ENCODE peak calls at places on chromosomes 3 and 15, in six cellular contexts. C is thoracic aorta; D is stomach; Z is sigmoid colon; I is neuronal stem cell; G is CD4-positive, CD25-positive, alpha-beta regulatory T cell. P is an unnamed sample.

GRCh38 chr3:190591080-190591479 is 77.2 kb downstream of the IL1RAP start:
- DNase-seq in G (no peak), C (no peak), Z (no peak), D (no peak), I (no peak), P (no peak)

GRCh38 chr3:28317438-28318022 is 31.0 kb upstream of the ZCWPW2 start:
- DNase-seq in I (peak; percentile 9), C (no peak), D (no peak), G (peak; percentile 47), Z (no peak), P (no peak)

GRCh38 chr3:181901626-181902025 is 189.9 kb downstream of the SOX2 start:
- DNase-seq in C (no peak), D (no peak), G (no peak), I (no peak), Z (no peak), P (no peak)

GRCh38 chr15:73936181-73936580 is 9.9 kb downstream of the LOXL1 start:
- DNase-seq in D (no peak), C (no peak), G (no peak), I (no peak), Z (no peak), P (no peak)

GRCh38 chr3:184284696-184285095 is 8.9 kb downstream of the ECE2 start:
- DNase-seq in C (no peak), G (no peak), I (peak; percentile 41), Z (no peak), D (peak; percentile 34), P (no peak)

GRCh38 chr3:87206635-87207034 is 20.5 kb upstream of the CHMP2B start:
- DNase-seq in G (no peak), I (no peak), D (no peak), Z (no peak), C (no peak), P (no peak)

GRCh38 chr3:16122155-16122554 is 52.3 kb upstream of the GALNT15 start:
- DNase-seq in D (no peak), G (no peak), C (no peak), I (no peak), Z (no peak), P (no peak)

GRCh38 chr15:60804986-60805949 is 326.3 kb upstream of the ICE2 start:
- DNase-seq in D (no peak), G (no peak), Z (no peak), I (no peak), C (peak; percentile 44), P (no peak)

GRCh38 chr15:69319384-69320375 is 21.0 kb downstream of the PAQR5 start:
- DNase-seq in D (no peak), I (no peak), Z (no peak), G (no peak), C (no peak), P (no peak)

GRCh38 chr3:71130516-71131384 is 452.8 kb downstream of the FOXP1 start:
- DNase-seq in Z (peak; percentile 86), C (no peak), G (peak; percentile 80), D (peak; percentile 71), I (no peak), P (peak; percentile 48)

GRCh38 chr15:67165653-67166260 is 88.7 kb downstream of the AAGAB start:
- DNase-seq in D (no peak), C (no peak), Z (peak; percentile 52), G (no peak), I (no peak), P (no peak)

GRCh38 chr15:72421484-72421883 is 23.4 kb downstream of the TMEM202 start:
- DNase-seq in D (no peak), C (no peak), Z (no peak), G (no peak), I (no peak), P (no peak)

GRCh38 chr15:90035095-90035834 is 34.1 kb downstream of the ZNF710 start:
- DNase-seq in G (no peak), C (no peak), I (no peak), Z (peak; percentile 75), D (peak; percentile 83), P (peak; percentile 49)

GRCh38 chr3:180063783-180064182 is 27.0 kb upstream of the PEX5L start:
- DNase-seq in C (no peak), D (no peak), I (no peak), G (no peak), Z (no peak), P (no peak)
- H3K27me3 ChIP-seq in C (no peaks in the 10 kb centered on the region), D (no peaks in the 10 kb centered on the region), I (no peaks in the 10 kb centered on the region), G (no peaks in the 10 kb centered on the region), Z (no peaks in the 10 kb centered on the region), P (no peaks in the 10 kb centered on the region)

GRCh38 chr15:29088666-29089065 is 181.0 kb downstream of the NSMCE3 start:
- DNase-seq in Z (peak; percentile 26), G (no peak), I (no peak), C (no peak), D (no peak), P (no peak)
- H3K9me3 ChIP-seq in Z (no peaks in the 10 kb centered on the region), G (no peaks in the 10 kb centered on the region), I (peaks cover 9% of the 10 kb centered on the region), C (no peaks in the 10 kb centered on the region), D (peaks cover 3% of the 10 kb centered on the region), P (no peaks in the 10 kb centered on the region)

GRCh38 chr15:45589296-45589695 is 2.1 kb downstream of the BLOC1S6 start:
- DNase-seq in D (no peak), G (no peak), I (no peak), Z (no peak), C (no peak), P (no peak)

GRCh38 chr15:45588199-45588910 is 1.2 kb downstream of the BLOC1S6 start:
- DNase-seq in D (no peak), Z (no peak), C (no peak), I (no peak), G (no peak), P (no peak)

GRCh38 chr15:45587861-45588170 is 637 bp downstream of the BLOC1S6 start:
- DNase-seq in Z (no peak), C (no peak), G (no peak), D (no peak), I (no peak), P (no peak)

GRCh38 chr15:45585069-45585468 is 2.1 kb upstream of the BLOC1S6 start:
- DNase-seq in C (no peak), Z (no peak), G (no peak), D (no peak), I (no peak), P (no peak)

DNA sequence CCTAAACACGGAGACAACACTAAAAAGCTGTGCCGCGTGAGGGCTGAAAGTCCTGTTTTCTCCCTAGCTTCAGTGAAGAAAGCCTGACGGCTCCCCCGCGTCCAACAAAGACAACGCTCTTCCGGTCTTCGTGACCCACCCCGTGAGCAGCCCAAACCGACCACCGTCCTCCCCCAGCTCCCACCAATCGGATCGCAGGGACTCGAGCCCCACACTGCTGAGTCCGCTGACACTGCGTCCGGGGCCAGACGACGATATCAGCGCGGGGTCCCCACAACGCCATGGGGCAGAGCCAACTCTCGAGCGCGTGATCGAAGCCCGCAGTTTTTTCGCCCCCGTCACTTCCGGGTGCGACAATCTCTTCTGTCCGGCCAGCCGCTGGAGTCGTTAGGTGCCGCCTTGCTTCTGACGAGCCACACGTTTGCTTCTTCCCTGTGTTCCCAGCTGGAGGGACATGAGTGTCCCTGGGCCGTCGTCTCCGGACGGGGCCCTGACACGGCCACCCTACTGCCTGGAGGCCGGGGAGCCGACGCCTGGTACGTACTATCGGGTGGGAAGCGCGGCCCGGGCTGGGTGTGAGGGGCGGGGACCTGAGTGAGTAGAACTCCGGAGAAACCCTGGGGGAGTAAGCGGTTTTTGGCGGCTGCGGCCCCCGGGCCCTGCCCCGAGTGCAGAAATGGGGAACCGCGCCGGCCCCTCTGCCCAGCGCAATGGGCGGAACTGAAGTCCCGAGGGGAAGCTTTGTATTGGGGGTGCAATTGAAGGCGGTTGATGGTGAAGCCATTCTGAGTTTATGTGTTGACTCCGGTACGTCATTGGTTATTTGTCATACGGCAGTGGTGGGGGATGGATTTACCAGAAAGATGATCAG is at the start of gene BLOC1S6:
- DNase-seq in Z (peak; percentile 95), G (peak; percentile 92), I (peak; percentile 92), D (peak; percentile 90), C (peak; percentile 56), P (peak; percentile 82)
- H3K4me1 ChIP-seq in Z (peaks cover 50% of the 10 kb centered on the region), G (peaks cover 52% of the 10 kb centered on the region), I (peaks cover 7% of the 10 kb centered on the region), D (peaks cover 58% of the 10 kb centered on the region), C (peaks cover 41% of the 10 kb centered on the region), P (peaks cover 33% of the 10 kb centered on the region)

DNA sequence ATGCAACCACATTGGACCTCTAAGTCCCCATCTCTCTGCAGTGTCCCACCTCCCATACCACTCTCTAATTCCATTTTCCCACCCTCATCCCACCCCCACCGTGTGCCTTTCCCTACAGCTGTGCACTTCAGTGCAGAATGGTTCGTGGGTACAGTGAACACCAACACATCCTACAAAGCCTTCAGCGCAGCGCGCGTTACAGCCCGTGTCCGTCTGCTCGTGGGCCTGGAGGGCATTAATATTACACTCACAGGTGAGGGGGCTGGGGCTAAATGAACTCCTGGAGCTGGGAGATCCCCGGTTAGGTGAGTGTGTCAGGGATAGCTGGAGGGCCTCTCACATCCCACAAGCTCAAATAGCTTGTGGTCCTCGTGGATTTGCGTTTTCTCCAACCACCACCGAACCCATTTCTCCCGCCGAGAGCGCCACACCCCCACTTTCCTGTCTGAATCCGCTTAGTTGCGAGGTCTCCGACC is 1.9 kb downstream of the DUOXA2 start:
- DNase-seq in I (no peak), G (no peak), Z (no peak), C (no peak), D (no peak), P (no peak)
- H3K27me3 ChIP-seq in I (peaks cover 87% of the 10 kb centered on the region), G (peaks cover 17% of the 10 kb centered on the region), Z (peaks cover 58% of the 10 kb centered on the region), C (peaks cover 17% of the 10 kb centered on the region), D (peaks cover 100% of the 10 kb centered on the region), P (peaks cover 67% of the 10 kb centered on the region)

GRCh38 chr15:62400778-62401177 is 235.7 kb upstream of the C2CD4B start:
- DNase-seq in Z (no peak), G (no peak), I (no peak), C (no peak), D (no peak), P (no peak)
- H3K9me3 ChIP-seq in Z (no peaks in the 10 kb centered on the region), G (peaks cover 5% of the 10 kb centered on the region), I (peaks cover 10% of the 10 kb centered on the region), C (no peaks in the 10 kb centered on the region), D (peaks cover 14% of the 10 kb centered on the region), P (no peaks in the 10 kb centered on the region)

P was measured in gastrocnemius medialis.